ENCODE peak calls at places on chromosome 22, in six cellular contexts. W is A549, L is SK-N-SH, Q is IMR-90, I is HepG2, B is K562. R is an unnamed sample.

GRCh38 chr22:22855085-22855484 is 32.5 kb upstream of the IGLL5 start:
- DNase-seq in B (no peak), I (no peak), Q (no peak), L (no peak), W (no peak), R (no peak)

GRCh38 chr22:30875481-30876215 is 92.9 kb downstream of the MORC2 start:
- DNase-seq in I (no peak), W (no peak), B (no peak), L (peak), Q (no peak), R (no peak)

GRCh38 chr22:24028533-24028932 is 17.4 kb downstream of the CABIN1 start:
- DNase-seq in B (no peak), L (no peak), Q (no peak), I (no peak), W (no peak), R (no peak)

GRCh38 chr22:50673231-50674126 is 856 bp downstream of the SHANK3 start:
- DNase-seq in B (peak), I (no peak), W (no peak), Q (no peak), L (peak), R (no peak)

GRCh38 chr22:25563757-25564319 is 637 bp upstream of the GRK3 start:
- DNase-seq in I (peak), B (no peak), W (no peak), L (no peak), Q (peak), R (no peak)

GRCh38 chr22:19857382-19857781 is 2.7 kb upstream of the GNB1L start:
- DNase-seq in W (no peak), I (no peak), B (no peak), Q (no peak), L (no peak), R (no peak)

GRCh38 chr22:42292726-42293520 is 22.5 kb upstream of the TCF20 start:
- DNase-seq in L (no peak), B (no peak), Q (no peak), I (no peak), W (no peak), R (no peak)

GRCh38 chr22:39622881-39623367 is 52.4 kb downstream of the CACNA1I start:
- DNase-seq in W (peak), Q (peak), L (peak), B (peak), I (peak), R (no peak)

GRCh38 chr22:41833369-41834004 is 582 bp downstream of the SREBF2 start:
- DNase-seq in B (peak), L (peak), W (peak), I (no peak), Q (no peak), R (no peak)

GRCh38 chr22:28931844-28932561 is 48.6 kb downstream of the ZNRF3 start:
- DNase-seq in W (no peak), Q (no peak), L (no peak), I (peak), B (no peak), R (no peak)

GRCh38 chr22:17476838-17477237 is 86.5 kb upstream of the SLC25A18 start:
- DNase-seq in B (no peak), Q (no peak), I (no peak), L (no peak), W (no peak), R (no peak)

GRCh38 chr22:40175571-40176105 is 2.1 kb upstream of the TNRC6B start:
- DNase-seq in I (no peak), W (no peak), Q (no peak), L (no peak), B (no peak), R (no peak)

GRCh38 chr22:31269892-31270574 is 22.3 kb downstream of the PIK3IP1 start:
- DNase-seq in I (no peak), L (no peak), B (no peak), Q (no peak), W (no peak), R (no peak)

GRCh38 chr22:43370045-43370444 is 26.9 kb upstream of the SCUBE1 start:
- DNase-seq in B (no peak), Q (no peak), W (no peak), I (no peak), L (no peak), R (no peak)

GRCh38 chr22:39176673-39177455 is 24.4 kb upstream of the CBX7 start:
- DNase-seq in I (no peak), Q (no peak), L (no peak), W (no peak), B (no peak), R (no peak)

GRCh38 chr22:22833059-22833458 is 54.6 kb upstream of the IGLL5 start:
- DNase-seq in W (no peak), I (no peak), L (no peak), Q (no peak), B (no peak), R (no peak)

GRCh38 chr22:48741540-48741939 is 1086.1 kb downstream of the BRD1 start:
- DNase-seq in B (no peak), W (no peak), Q (no peak), I (no peak), L (no peak), R (no peak)

GRCh38 chr22:28442951-28443876 is 236.4 kb downstream of the TTC28 start:
- DNase-seq in B (no peak), Q (peak), L (peak), I (peak), W (no peak), R (no peak)

GRCh38 chr22:44404341-44405020 is 91.7 kb upstream of the SHISAL1 start:
- DNase-seq in B (no peak), L (no peak), Q (no peak), I (no peak), W (no peak), R (no peak)

GRCh38 chr22:44403930-44404329 is 91.2 kb upstream of the SHISAL1 start:
- DNase-seq in L (no peak), I (no peak), W (no peak), B (no peak), Q (no peak), R (no peak)

GRCh38 chr22:44400763-44401060 is 88.0 kb upstream of the SHISAL1 start:
- DNase-seq in B (no peak), L (peak), Q (no peak), W (no peak), I (no peak), R (no peak)

GRCh38 chr22:44402196-44403111 is 89.7 kb upstream of the SHISAL1 start:
- DNase-seq in L (peak), W (no peak), Q (no peak), B (no peak), I (no peak), R (no peak)

DNA sequence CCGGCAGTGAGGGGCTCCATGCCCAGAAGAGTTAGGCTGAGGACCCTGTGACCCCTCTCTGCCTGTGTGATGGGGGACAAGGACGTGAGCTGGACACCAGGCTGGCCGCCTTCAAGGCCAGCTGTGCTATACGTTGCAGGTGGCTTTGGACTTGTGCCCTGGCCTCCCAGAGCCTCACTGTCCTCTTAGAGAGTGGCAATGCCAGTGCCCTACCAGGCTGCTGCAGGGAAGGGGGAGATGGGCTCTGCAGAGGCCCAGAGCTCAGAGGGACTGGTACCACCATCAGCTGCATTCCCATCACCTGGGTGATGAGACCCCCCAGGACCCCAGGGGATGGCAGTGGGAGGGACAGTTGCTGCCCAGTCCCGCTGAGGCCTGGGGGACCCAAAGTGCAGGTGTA is 90.4 kb upstream of the SHISAL1 start:
- DNase-seq in Q (no peak), L (no peak), I (no peak), W (no peak), B (no peak), R (no peak)
- TF ChIP-seq SMC3 in Q (no peak), L (no peak), I (no peak), W (no peak), B (no peak), R (no peak)

DNA sequence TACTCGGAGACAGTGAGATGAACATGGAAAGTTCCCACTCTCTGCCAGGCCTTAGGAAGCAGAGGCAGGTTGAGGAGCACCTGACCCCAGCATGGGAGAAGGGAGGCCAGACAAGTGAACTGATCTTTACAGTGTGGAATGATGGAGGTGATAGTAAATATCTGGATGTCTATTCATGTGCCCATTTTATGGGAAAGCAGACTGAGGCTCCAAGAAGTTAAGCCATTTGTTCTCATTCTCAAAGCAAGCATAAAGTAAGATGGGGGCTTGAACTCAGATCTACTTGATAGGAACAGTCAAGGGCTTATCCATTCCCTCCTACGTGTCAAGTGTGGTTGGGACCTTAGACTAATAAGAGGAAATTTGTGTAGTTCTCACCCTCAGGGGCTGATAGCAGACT is 461.5 kb downstream of the MN1 start:
- DNase-seq in Q (no peak), W (no peak), I (no peak), L (no peak), B (no peak), R (no peak)
- TF ChIP-seq SMC3 in Q (no peak), W (no peak), I (no peak), L (no peak), B (no peak), R (no peak)

DNA sequence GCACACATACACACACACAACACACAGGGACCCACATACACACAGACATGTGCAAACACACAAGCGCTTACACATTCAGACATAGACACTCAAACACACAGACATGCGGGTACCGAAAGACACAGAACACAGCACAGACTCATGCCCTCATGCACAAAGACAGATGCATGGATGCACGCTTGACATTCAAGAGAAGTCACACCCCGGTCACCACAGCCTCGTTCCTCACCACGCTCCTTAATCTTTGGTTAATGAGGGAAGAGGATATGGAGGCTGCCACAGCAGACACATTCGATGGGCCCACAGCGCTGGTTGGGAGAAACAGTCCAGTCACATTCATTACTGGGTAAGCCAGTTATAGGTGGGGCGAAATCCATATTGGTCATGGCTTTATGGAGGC is 51.9 kb upstream of the EIF3D start:
- DNase-seq in Q (no peak), L (no peak), I (no peak), W (no peak), B (no peak), R (no peak)
- TF ChIP-seq SMC3 in Q (no peak), L (no peak), I (no peak), W (no peak), B (no peak), R (no peak)

GRCh38 chr22:47168441-47168840 is 406.0 kb downstream of the TBC1D22A start:
- DNase-seq in Q (no peak), I (no peak), B (no peak), L (no peak), W (no peak), R (no peak)
- TF ChIP-seq SMC3 in Q (no peak), I (no peak), B (no peak), L (no peak), W (no peak), R (no peak)

GRCh38 chr22:32672542-32672941 is 129.0 kb upstream of the TIMP3 start:
- DNase-seq in L (no peak), W (no peak), Q (no peak), B (no peak), I (no peak), R (no peak)
- TF ChIP-seq SMC3 in L (no peak), W (no peak), Q (no peak), B (no peak), I (no peak), R (no peak)

R was measured in GM12878.